ENCODE peak calls at places on chromosome 2, in six cellular contexts. X is RWPE2, O is HFFc6, B is H9, I is lower lobe of right lung, R is AG10803. W is an unnamed sample.
A peak's percentile ranks its signal among the peaks of the same experiment; 100 is the strongest.

GRCh38 chr2:118169359-118170005 is 81.2 kb downstream of the INSIG2 start:
- DNase-seq in X (no peak), O (no peak), B (no peak), I (peak; percentile 65), R (no peak), W (no peak)

GRCh38 chr2:233973786-233974185 is 56.6 kb downstream of the TRPM8 start:
- DNase-seq in X (no peak), O (no peak), B (no peak), I (no peak), R (no peak), W (no peak)

GRCh38 chr2:12501469-12502147 is 215.1 kb upstream of the TRIB2 start:
- DNase-seq in X (no peak), O (no peak), B (no peak), I (peak; percentile 55), R (no peak), W (no peak)

GRCh38 chr2:54240515-54241219 is 15.4 kb downstream of the TSPYL6 start:
- DNase-seq in X (no peak), O (peak; percentile 6), B (no peak), I (no peak), R (peak; percentile 59), W (no peak)

GRCh38 chr2:197972017-197972416 is 167.6 kb downstream of the PLCL1 start:
- DNase-seq in X (no peak), O (peak; percentile 55), B (no peak), I (no peak), R (peak; percentile 89), W (no peak)

GRCh38 chr2:239108459-239108858 is 260.6 kb downstream of the TWIST2 start:
- DNase-seq in X (no peak), O (no peak), B (no peak), I (no peak), R (no peak), W (no peak)

GRCh38 chr2:145413261-145413660 is 893.3 kb upstream of the ZEB2 start:
- DNase-seq in X (no peak), O (no peak), B (no peak), I (no peak), R (no peak), W (no peak)

GRCh38 chr2:174666312-174666711 is 68.7 kb upstream of the WIPF1 start:
- DNase-seq in X (no peak), O (no peak), B (no peak), I (no peak), R (no peak), W (no peak)

GRCh38 chr2:182432051-182432450 is 5.2 kb upstream of the PDE1A start:
- DNase-seq in X (no peak), O (no peak), B (no peak), I (no peak), R (no peak), W (no peak)

GRCh38 chr2:12325806-12326205 is 390.9 kb upstream of the TRIB2 start:
- DNase-seq in X (no peak), O (peak; percentile 33), B (peak; percentile 29), I (no peak), R (no peak), W (no peak)

GRCh38 chr2:229610359-229610758 is 104.0 kb downstream of the DNER start:
- DNase-seq in X (no peak), O (no peak), B (no peak), I (no peak), R (peak; percentile 26), W (no peak)

GRCh38 chr2:200615247-200615646 is 29.4 kb downstream of the AOX1 start:
- DNase-seq in X (no peak), O (peak; percentile 77), B (no peak), I (no peak), R (peak; percentile 80), W (no peak)

GRCh38 chr2:133169527-133169926 is 398.7 kb downstream of the NCKAP5 start:
- DNase-seq in X (no peak), O (no peak), B (no peak), I (no peak), R (no peak), W (no peak)

GRCh38 chr2:189836644-189837043 is 52.4 kb downstream of the PMS1 start:
- DNase-seq in X (no peak), O (peak; percentile 68), B (no peak), I (no peak), R (peak; percentile 96), W (no peak)

GRCh38 chr2:189763908-189764661 is 1.5 kb upstream of the OSGEPL1 start:
- DNase-seq in X (no peak), O (peak; percentile 13), B (no peak), I (no peak), R (peak; percentile 29), W (no peak)

GRCh38 chr2:240384711-240385450 is 50.6 kb upstream of the GPC1 start:
- DNase-seq in X (peak; percentile 62), O (no peak), B (no peak), I (peak; percentile 34), R (no peak), W (peak; percentile 64)

GRCh38 chr2:9483107-9483506 is 8.8 kb downstream of the IAH1 start:
- DNase-seq in X (no peak), O (no peak), B (no peak), I (no peak), R (no peak), W (no peak)

GRCh38 chr2:118858485-118859156 is 11.2 kb upstream of the EN1 start:
- DNase-seq in X (no peak), O (no peak), B (peak; percentile 58), I (no peak), R (no peak), W (no peak)

GRCh38 chr2:128493880-128494279 is 175.2 kb upstream of the HS6ST1 start:
- DNase-seq in X (no peak), O (no peak), B (peak; percentile 37), I (no peak), R (no peak), W (no peak)

GRCh38 chr2:172672999-172673726 is 62.5 kb upstream of the RAPGEF4 start:
- DNase-seq in X (peak; percentile 89), O (peak; percentile 56), B (no peak), I (no peak), R (no peak), W (no peak)

GRCh38 chr2:213284105-213285090 is at the start of gene SPAG16:
- DNase-seq in X (peak; percentile 98), O (peak; percentile 98), B (peak; percentile 99), I (peak; percentile 95), R (peak; percentile 98), W (peak; percentile 100)

GRCh38 chr2:172436889-172437288 is 9.5 kb downstream of the ITGA6 start:
- DNase-seq in X (no peak), O (no peak), B (no peak), I (no peak), R (no peak), W (no peak)

GRCh38 chr2:158999458-158999857 is 31.0 kb downstream of the TANC1 start:
- DNase-seq in X (no peak), O (no peak), B (no peak), I (no peak), R (peak; percentile 36), W (no peak)

GRCh38 chr2:70141754-70142589 is 48.8 kb downstream of the C2orf42 start:
- DNase-seq in X (no peak), O (peak; percentile 12), B (peak; percentile 70), I (peak; percentile 89), R (peak; percentile 47), W (no peak)

GRCh38 chr2:43050866-43051265 is 175.5 kb downstream of the ZFP36L2 start:
- DNase-seq in X (no peak), O (no peak), B (no peak), I (no peak), R (no peak), W (peak; percentile 26)

GRCh38 chr2:219207884-219208740 is 1.5 kb downstream of the ZFAND2B start:
- DNase-seq in X (no peak), O (peak; percentile 49), B (peak; percentile 22), I (no peak), R (peak; percentile 45), W (no peak)

GRCh38 chr2:96342085-96342484 is 6.5 kb downstream of the NCAPH start:
- DNase-seq in X (no peak), O (peak; percentile 86), B (no peak), I (no peak), R (peak; percentile 49), W (no peak)

GRCh38 chr2:11822746-11823411 is 76.4 kb downstream of the LPIN1 start:
- DNase-seq in X (no peak), O (no peak), B (no peak), I (no peak), R (peak; percentile 23), W (no peak)

GRCh38 chr2:238570926-238571325 is 144.2 kb downstream of the ASB1 start:
- DNase-seq in X (peak; percentile 26), O (no peak), B (no peak), I (no peak), R (no peak), W (no peak)

GRCh38 chr2:152028182-152028862 is 70.5 kb downstream of the CACNB4 start:
- DNase-seq in X (no peak), O (no peak), B (no peak), I (no peak), R (no peak), W (no peak)

GRCh38 chr2:205766765-205767359 is 84.6 kb downstream of the NRP2 start:
- DNase-seq in X (no peak), O (peak; percentile 38), B (peak; percentile 59), I (peak; percentile 69), R (peak; percentile 57), W (no peak)

DNA sequence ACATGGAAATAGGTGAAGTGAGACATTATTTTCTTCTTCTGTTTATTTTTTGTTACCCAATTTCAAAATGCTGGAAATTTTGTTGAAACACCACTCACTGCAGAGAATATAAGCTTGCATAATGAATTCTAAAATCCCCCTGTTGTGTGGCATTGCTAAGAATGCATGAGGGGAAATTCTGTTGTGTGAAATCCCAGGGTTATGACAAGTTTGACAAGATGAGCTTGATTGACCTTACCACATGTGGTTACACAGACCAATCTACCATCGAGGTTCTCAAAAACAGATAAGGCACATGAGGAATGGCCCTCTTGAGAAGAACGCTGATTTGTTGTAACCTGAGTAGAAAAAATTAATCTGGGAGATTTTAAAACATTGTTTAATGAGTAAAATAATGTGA is 261.6 kb upstream of the MMADHC start:
- DNase-seq in X (no peak), O (no peak), B (no peak), I (no peak), R (no peak), W (no peak)
- TF ChIP-seq CTCF in X (no peak), O (no peak), B (no peak), I (no peak), R (no peak), W (no peak)

GRCh38 chr2:110702981-110703380 is 25.1 kb upstream of the BUB1 start:
- DNase-seq in X (no peak), O (no peak), B (no peak), I (no peak), R (no peak), W (no peak)
- TF ChIP-seq CTCF in X (no peak), O (no peak), B (no peak), I (no peak), R (no peak), W (no peak)

DNA sequence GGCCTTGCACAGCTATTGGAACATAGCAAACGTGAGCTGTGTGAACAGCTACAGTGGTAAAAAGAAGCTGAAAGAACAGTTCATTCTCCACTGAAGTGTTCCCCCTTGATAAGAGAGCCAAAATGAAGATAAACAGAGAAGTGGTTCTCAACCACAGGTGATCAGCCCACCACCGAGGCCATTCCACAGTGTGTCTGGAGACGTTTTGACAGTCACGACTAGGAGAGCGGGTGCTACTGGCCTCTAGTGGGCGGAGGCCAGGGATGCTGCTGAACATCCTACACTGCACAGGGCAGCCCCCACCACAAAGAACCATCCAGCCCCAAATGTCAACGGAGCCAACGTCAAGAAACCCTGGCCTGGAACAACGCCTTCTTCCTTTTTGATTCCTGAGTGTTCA is 38.4 kb downstream of the ADCY3 start:
- DNase-seq in X (no peak), O (no peak), B (no peak), I (no peak), R (no peak), W (no peak)
- TF ChIP-seq CTCF in X (no peak), O (peak; percentile 46), B (peak; percentile 57), I (no peak), R (no peak), W (peak; percentile 42)

GRCh38 chr2:223760838-223761502 is 76.4 kb downstream of the AP1S3 start:
- DNase-seq in X (peak; percentile 90), O (peak; percentile 89), B (peak; percentile 47), I (no peak), R (peak; percentile 76), W (no peak)
- TF ChIP-seq CTCF in X (peak; percentile 34), O (peak; percentile 53), B (peak; percentile 61), I (no peak), R (peak; percentile 11), W (peak; percentile 38)